ENCODE peak calls at places on chromosomes 11 and 22, in six cellular contexts. One of them, this sample, is unnamed.

GRCh38 chr22:20810645-20811044 is 36.7 kb downstream of the SERPIND1 start:
- DNase-seq in H9: no peak
- DNase-seq in mesenchymal stem cell: no peak
- DNase-seq in mesendoderm: no peak
- DNase-seq in H1: no peak
- DNase-seq in neuronal stem cell: no peak
- DNase-seq in this sample: no peak

GRCh38 chr22:27420817-27421361 is 380.7 kb downstream of the MN1 start:
- DNase-seq in H9: no peak
- DNase-seq in mesenchymal stem cell: no peak
- DNase-seq in mesendoderm: no peak
- DNase-seq in H1: no peak
- DNase-seq in neuronal stem cell: no peak
- DNase-seq in this sample: peak

GRCh38 chr22:38104084-38104483 is 6.4 kb downstream of the BAIAP2L2 start:
- DNase-seq in H9: no peak
- DNase-seq in mesenchymal stem cell: peak
- DNase-seq in mesendoderm: peak
- DNase-seq in H1: peak
- DNase-seq in neuronal stem cell: no peak
- DNase-seq in this sample: peak

GRCh38 chr22:17258015-17258827 is 39.0 kb upstream of the ADA2 start:
- DNase-seq in H9: peak
- DNase-seq in mesenchymal stem cell: peak
- DNase-seq in mesendoderm: peak
- DNase-seq in H1: peak
- DNase-seq in neuronal stem cell: peak
- DNase-seq in this sample: no peak

GRCh38 chr11:12066799-12067508 is 43.4 kb upstream of the MICAL2 start:
- DNase-seq in H9: peak
- DNase-seq in mesenchymal stem cell: peak
- DNase-seq in mesendoderm: peak
- DNase-seq in H1: no peak
- DNase-seq in neuronal stem cell: no peak
- DNase-seq in this sample: peak

GRCh38 chr11:57426754-57427691 is at the start of gene SLC43A3:
- DNase-seq in H9: peak
- DNase-seq in mesenchymal stem cell: peak
- DNase-seq in mesendoderm: peak
- DNase-seq in H1: peak
- DNase-seq in neuronal stem cell: peak
- DNase-seq in this sample: peak

GRCh38 chr22:46796566-46797195 is 34.2 kb downstream of the TBC1D22A start:
- DNase-seq in H9: no peak
- DNase-seq in mesenchymal stem cell: no peak
- DNase-seq in mesendoderm: no peak
- DNase-seq in H1: no peak
- DNase-seq in neuronal stem cell: no peak
- DNase-seq in this sample: no peak

GRCh38 chr22:43955040-43955882 is at the start of gene SAMM50:
- DNase-seq in H9: peak
- DNase-seq in mesenchymal stem cell: peak
- DNase-seq in mesendoderm: peak
- DNase-seq in H1: peak
- DNase-seq in neuronal stem cell: peak
- DNase-seq in this sample: peak

GRCh38 chr11:108009497-108010360 is 1.0 kb downstream of the CUL5 start:
- DNase-seq in H9: no peak
- DNase-seq in mesenchymal stem cell: peak
- DNase-seq in mesendoderm: peak
- DNase-seq in H1: no peak
- DNase-seq in neuronal stem cell: no peak
- DNase-seq in this sample: no peak

GRCh38 chr11:128421577-128421976 is 165.8 kb downstream of the ETS1 start:
- DNase-seq in H9: no peak
- DNase-seq in mesenchymal stem cell: peak
- DNase-seq in mesendoderm: peak
- DNase-seq in H1: no peak
- DNase-seq in neuronal stem cell: no peak
- DNase-seq in this sample: peak

GRCh38 chr11:128419012-128419767 is 168.2 kb downstream of the ETS1 start:
- DNase-seq in H9: no peak
- DNase-seq in mesenchymal stem cell: no peak
- DNase-seq in mesendoderm: peak
- DNase-seq in H1: no peak
- DNase-seq in neuronal stem cell: no peak
- DNase-seq in this sample: no peak

GRCh38 chr11:128420277-128420676 is 167.1 kb downstream of the ETS1 start:
- DNase-seq in H9: no peak
- DNase-seq in mesenchymal stem cell: no peak
- DNase-seq in mesendoderm: no peak
- DNase-seq in H1: no peak
- DNase-seq in neuronal stem cell: no peak
- DNase-seq in this sample: no peak

GRCh38 chr11:128422576-128423370 is 164.6 kb downstream of the ETS1 start:
- DNase-seq in H9: no peak
- DNase-seq in mesenchymal stem cell: no peak
- DNase-seq in mesendoderm: peak
- DNase-seq in H1: no peak
- DNase-seq in neuronal stem cell: no peak
- DNase-seq in this sample: no peak

DNA sequence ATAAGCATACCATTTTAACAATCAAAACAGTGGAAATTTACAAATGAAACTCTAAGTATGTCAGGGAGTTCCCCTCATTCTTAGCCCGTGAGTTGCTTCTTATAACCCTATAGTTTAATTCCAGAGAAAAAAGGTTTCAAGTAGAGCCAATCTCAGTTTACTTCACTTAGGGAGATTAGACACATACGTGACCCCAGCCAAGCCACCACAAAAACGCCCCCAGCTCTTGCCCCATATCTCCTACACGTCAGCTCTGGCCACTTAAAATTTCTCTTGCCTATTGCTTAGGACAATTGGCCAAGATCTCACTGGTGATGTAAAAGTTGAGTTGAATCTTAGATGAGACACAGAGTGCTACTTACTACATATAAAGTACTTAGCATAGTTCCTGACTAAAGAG is 166.4 kb downstream of the ETS1 start:
- DNase-seq in H9: no peak
- DNase-seq in mesenchymal stem cell: peak
- DNase-seq in mesendoderm: no peak
- DNase-seq in H1: no peak
- DNase-seq in neuronal stem cell: no peak
- DNase-seq in this sample: peak
- H2BK15ac ChIP-seq in H9: no peak
- H2BK15ac ChIP-seq in mesenchymal stem cell: no peak
- H2BK15ac ChIP-seq in mesendoderm: no peak
- H2BK15ac ChIP-seq in H1: no peak
- H2BK15ac ChIP-seq in neuronal stem cell: no peak
- H2BK15ac ChIP-seq in this sample: peak

GRCh38 chr11:3830088-3830487 is 10.7 kb downstream of the RHOG start:
- DNase-seq in H9: no peak
- DNase-seq in mesenchymal stem cell: no peak
- DNase-seq in mesendoderm: no peak
- DNase-seq in H1: no peak
- DNase-seq in neuronal stem cell: no peak
- DNase-seq in this sample: no peak

GRCh38 chr11:3833461-3833860 is 7.3 kb downstream of the RHOG start:
- DNase-seq in H9: no peak
- DNase-seq in mesenchymal stem cell: no peak
- DNase-seq in mesendoderm: no peak
- DNase-seq in H1: no peak
- DNase-seq in neuronal stem cell: no peak
- DNase-seq in this sample: no peak

GRCh38 chr11:3832816-3833215 is 7.9 kb downstream of the RHOG start:
- DNase-seq in H9: no peak
- DNase-seq in mesenchymal stem cell: no peak
- DNase-seq in mesendoderm: no peak
- DNase-seq in H1: no peak
- DNase-seq in neuronal stem cell: no peak
- DNase-seq in this sample: no peak

GRCh38 chr11:3830741-3831140 is 10.0 kb downstream of the RHOG start:
- DNase-seq in H9: no peak
- DNase-seq in mesenchymal stem cell: no peak
- DNase-seq in mesendoderm: no peak
- DNase-seq in H1: no peak
- DNase-seq in neuronal stem cell: no peak
- DNase-seq in this sample: no peak

GRCh38 chr11:3831378-3832239 is 9.2 kb downstream of the RHOG start:
- DNase-seq in H9: no peak
- DNase-seq in mesenchymal stem cell: no peak
- DNase-seq in mesendoderm: no peak
- DNase-seq in H1: no peak
- DNase-seq in neuronal stem cell: no peak
- DNase-seq in this sample: no peak
- H2BK15ac ChIP-seq in H9: no peak
- H2BK15ac ChIP-seq in mesenchymal stem cell: no peak
- H2BK15ac ChIP-seq in mesendoderm: no peak
- H2BK15ac ChIP-seq in H1: no peak
- H2BK15ac ChIP-seq in neuronal stem cell: no peak
- H2BK15ac ChIP-seq in this sample: no peak

DNA sequence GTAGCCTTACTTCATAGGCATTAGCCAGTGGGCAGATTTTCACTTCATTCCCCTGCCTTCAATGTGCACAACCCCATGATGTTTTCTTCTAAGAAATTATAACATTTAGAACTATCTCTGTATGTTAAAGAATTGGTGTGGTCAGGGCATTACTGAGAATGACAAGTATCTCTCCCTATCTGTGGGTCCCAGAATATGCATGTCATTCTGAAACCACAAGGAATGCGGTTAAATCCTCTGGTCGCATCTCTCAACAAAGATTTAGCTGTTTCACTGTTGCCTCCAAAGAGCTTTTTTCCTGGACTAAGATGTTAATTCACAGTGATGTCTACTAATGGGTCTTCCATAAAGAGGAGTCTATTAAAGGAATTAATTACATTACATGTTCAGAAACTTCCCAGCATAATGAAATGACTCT is 62.7 kb downstream of the LIF start:
- DNase-seq in H9: no peak
- DNase-seq in mesenchymal stem cell: peak
- DNase-seq in mesendoderm: peak
- DNase-seq in H1: no peak
- DNase-seq in neuronal stem cell: no peak
- DNase-seq in this sample: peak
- H2BK15ac ChIP-seq in H9: no peak
- H2BK15ac ChIP-seq in mesenchymal stem cell: no peak
- H2BK15ac ChIP-seq in mesendoderm: no peak
- H2BK15ac ChIP-seq in H1: no peak
- H2BK15ac ChIP-seq in neuronal stem cell: no peak
- H2BK15ac ChIP-seq in this sample: peak

DNA sequence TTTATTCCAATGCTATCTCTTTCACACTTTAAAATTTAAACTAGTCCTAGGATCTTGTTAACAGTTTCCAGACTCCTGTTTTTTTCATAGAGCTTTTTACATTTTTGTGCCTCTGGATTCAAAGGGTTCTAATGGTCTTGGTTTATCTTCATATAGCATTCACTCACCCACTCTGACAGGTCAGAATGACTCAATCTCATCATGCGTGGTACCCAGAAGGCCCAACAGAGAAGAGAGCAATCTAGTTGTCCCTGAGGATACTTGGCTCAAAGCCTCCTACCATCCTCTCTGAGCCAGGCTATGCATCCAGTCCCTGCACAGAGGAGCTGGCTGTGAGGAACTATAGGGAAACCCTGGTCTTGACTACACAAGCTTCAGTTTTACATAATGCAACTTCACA is 27.5 kb downstream of the MAML2 start:
- DNase-seq in H9: no peak
- DNase-seq in mesenchymal stem cell: no peak
- DNase-seq in mesendoderm: no peak
- DNase-seq in H1: no peak
- DNase-seq in neuronal stem cell: no peak
- DNase-seq in this sample: no peak
- H2BK15ac ChIP-seq in H9: no peak
- H2BK15ac ChIP-seq in mesenchymal stem cell: no peak
- H2BK15ac ChIP-seq in mesendoderm: no peak
- H2BK15ac ChIP-seq in H1: no peak
- H2BK15ac ChIP-seq in neuronal stem cell: no peak
- H2BK15ac ChIP-seq in this sample: peak

DNA sequence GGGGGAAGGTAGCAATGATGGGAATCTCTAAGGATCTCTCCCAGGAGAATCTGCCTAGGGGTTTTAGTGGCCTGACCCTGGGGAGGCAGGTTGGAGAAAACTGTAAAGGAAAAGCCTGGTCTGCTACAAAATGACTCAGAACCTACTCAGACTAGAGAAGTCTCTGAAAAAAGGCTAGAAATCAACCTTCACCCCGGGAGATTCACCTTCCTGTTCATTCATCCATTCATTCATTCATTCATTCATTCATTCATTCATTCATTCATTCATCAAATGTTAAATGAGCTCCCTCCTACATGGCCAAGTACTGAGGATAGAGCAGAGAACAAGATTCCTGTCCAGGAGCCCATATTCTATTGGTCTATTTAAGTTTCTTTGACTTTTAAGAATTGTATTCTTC is 8.9 kb upstream of the ANKK1 start:
- DNase-seq in H9: no peak
- DNase-seq in mesenchymal stem cell: no peak
- DNase-seq in mesendoderm: no peak
- DNase-seq in H1: no peak
- DNase-seq in neuronal stem cell: no peak
- DNase-seq in this sample: no peak
- H2BK15ac ChIP-seq in H9: no peak
- H2BK15ac ChIP-seq in mesenchymal stem cell: no peak
- H2BK15ac ChIP-seq in mesendoderm: no peak
- H2BK15ac ChIP-seq in H1: no peak
- H2BK15ac ChIP-seq in neuronal stem cell: no peak
- H2BK15ac ChIP-seq in this sample: no peak

GRCh38 chr11:104837969-104838639 is 60.2 kb downstream of the CASP12 start:
- DNase-seq in H9: no peak
- DNase-seq in mesenchymal stem cell: no peak
- DNase-seq in mesendoderm: no peak
- DNase-seq in H1: no peak
- DNase-seq in neuronal stem cell: no peak
- DNase-seq in this sample: no peak

GRCh38 chr11:104846216-104846615 is 52.0 kb downstream of the CASP12 start:
- DNase-seq in H9: no peak
- DNase-seq in mesenchymal stem cell: no peak
- DNase-seq in mesendoderm: no peak
- DNase-seq in H1: no peak
- DNase-seq in neuronal stem cell: no peak
- DNase-seq in this sample: no peak

GRCh38 chr11:104843150-104843837 is 55.0 kb downstream of the CASP12 start:
- DNase-seq in H9: no peak
- DNase-seq in mesenchymal stem cell: no peak
- DNase-seq in mesendoderm: no peak
- DNase-seq in H1: no peak
- DNase-seq in neuronal stem cell: no peak
- DNase-seq in this sample: no peak

GRCh38 chr11:104841185-104841584 is 57.1 kb downstream of the CASP12 start:
- DNase-seq in H9: no peak
- DNase-seq in mesenchymal stem cell: no peak
- DNase-seq in mesendoderm: peak
- DNase-seq in H1: no peak
- DNase-seq in neuronal stem cell: no peak
- DNase-seq in this sample: no peak

GRCh38 chr11:104841973-104842372 is 56.3 kb downstream of the CASP12 start:
- DNase-seq in H9: no peak
- DNase-seq in mesenchymal stem cell: no peak
- DNase-seq in mesendoderm: no peak
- DNase-seq in H1: no peak
- DNase-seq in neuronal stem cell: no peak
- DNase-seq in this sample: no peak
- H2BK15ac ChIP-seq in H9: no peak
- H2BK15ac ChIP-seq in mesenchymal stem cell: no peak
- H2BK15ac ChIP-seq in mesendoderm: no peak
- H2BK15ac ChIP-seq in H1: no peak
- H2BK15ac ChIP-seq in neuronal stem cell: no peak
- H2BK15ac ChIP-seq in this sample: no peak